ENCODE peak calls at places on chromosomes 6 and 20, in six cellular contexts. One of them, this sample, is unnamed.

GRCh38 chr20:25081065-25081729 is 744 bp downstream of the VSX1 start:
- DNase-seq in GM23338: peak
- DNase-seq in EL: no peak
- DNase-seq in aorta: no peak
- DNase-seq in adipocyte: peak
- DNase-seq in AG04450: no peak
- DNase-seq in this sample: no peak

GRCh38 chr6:110816677-110817076 is 1.4 kb upstream of the CDK19 start:
- DNase-seq in GM23338: peak
- DNase-seq in EL: no peak
- DNase-seq in aorta: no peak
- DNase-seq in adipocyte: no peak
- DNase-seq in AG04450: no peak
- DNase-seq in this sample: peak

GRCh38 chr20:3686867-3687321 is 5.1 kb upstream of the ADAM33 start:
- DNase-seq in GM23338: no peak
- DNase-seq in EL: peak
- DNase-seq in aorta: peak
- DNase-seq in adipocyte: peak
- DNase-seq in AG04450: peak
- DNase-seq in this sample: peak

GRCh38 chr6:167331565-167331964 is 6.7 kb downstream of the TTLL2 start:
- DNase-seq in GM23338: no peak
- DNase-seq in EL: no peak
- DNase-seq in aorta: no peak
- DNase-seq in adipocyte: no peak
- DNase-seq in AG04450: no peak
- DNase-seq in this sample: no peak

GRCh38 chr6:3205913-3206312 is 21.5 kb downstream of the TUBB2B start:
- DNase-seq in GM23338: no peak
- DNase-seq in EL: peak
- DNase-seq in aorta: no peak
- DNase-seq in adipocyte: peak
- DNase-seq in AG04450: peak
- DNase-seq in this sample: no peak

GRCh38 chr20:48722737-48723191 is 105.0 kb downstream of the PREX1 start:
- DNase-seq in GM23338: peak
- DNase-seq in EL: no peak
- DNase-seq in aorta: peak
- DNase-seq in adipocyte: peak
- DNase-seq in AG04450: no peak
- DNase-seq in this sample: peak

GRCh38 chr6:36351152-36351571 is 14.5 kb upstream of the BNIP5 start:
- DNase-seq in GM23338: no peak
- DNase-seq in EL: no peak
- DNase-seq in aorta: peak
- DNase-seq in adipocyte: no peak
- DNase-seq in AG04450: no peak
- DNase-seq in this sample: no peak

GRCh38 chr6:79127660-79128059 is 49.6 kb upstream of the PHIP start:
- DNase-seq in GM23338: peak
- DNase-seq in EL: no peak
- DNase-seq in aorta: no peak
- DNase-seq in adipocyte: no peak
- DNase-seq in AG04450: no peak
- DNase-seq in this sample: no peak

GRCh38 chr20:41956316-41957050 is 338.3 kb upstream of the CHD6 start:
- DNase-seq in GM23338: peak
- DNase-seq in EL: no peak
- DNase-seq in aorta: no peak
- DNase-seq in adipocyte: no peak
- DNase-seq in AG04450: no peak
- DNase-seq in this sample: no peak

GRCh38 chr6:53746442-53747103 is 48.2 kb upstream of the LRRC1 start:
- DNase-seq in GM23338: no peak
- DNase-seq in EL: no peak
- DNase-seq in aorta: no peak
- DNase-seq in adipocyte: no peak
- DNase-seq in AG04450: no peak
- DNase-seq in this sample: no peak

GRCh38 chr6:125773387-125774341 is 17.1 kb upstream of the NCOA7 start:
- DNase-seq in GM23338: no peak
- DNase-seq in EL: peak
- DNase-seq in aorta: no peak
- DNase-seq in adipocyte: no peak
- DNase-seq in AG04450: no peak
- DNase-seq in this sample: no peak

GRCh38 chr6:143744593-143745151 is 66.9 kb downstream of the PHACTR2 start:
- DNase-seq in GM23338: no peak
- DNase-seq in EL: no peak
- DNase-seq in aorta: no peak
- DNase-seq in adipocyte: no peak
- DNase-seq in AG04450: no peak
- DNase-seq in this sample: no peak

GRCh38 chr20:33863440-33864323 is 52.5 kb downstream of the CHMP4B start:
- DNase-seq in GM23338: no peak
- DNase-seq in EL: no peak
- DNase-seq in aorta: no peak
- DNase-seq in adipocyte: peak
- DNase-seq in AG04450: no peak
- DNase-seq in this sample: no peak

GRCh38 chr20:48723308-48724264 is 104.2 kb downstream of the PREX1 start:
- DNase-seq in GM23338: no peak
- DNase-seq in EL: no peak
- DNase-seq in aorta: peak
- DNase-seq in adipocyte: peak
- DNase-seq in AG04450: no peak
- DNase-seq in this sample: no peak

GRCh38 chr20:41693136-41693979 is 75.2 kb upstream of the CHD6 start:
- DNase-seq in GM23338: peak
- DNase-seq in EL: peak
- DNase-seq in aorta: peak
- DNase-seq in adipocyte: peak
- DNase-seq in AG04450: peak
- DNase-seq in this sample: peak

GRCh38 chr6:160030103-160030502 is 61.2 kb downstream of the IGF2R start:
- DNase-seq in GM23338: peak
- DNase-seq in EL: peak
- DNase-seq in aorta: peak
- DNase-seq in adipocyte: peak
- DNase-seq in AG04450: peak
- DNase-seq in this sample: peak

GRCh38 chr6:52990342-52990741 is 4.7 kb downstream of the GSTA4 start:
- DNase-seq in GM23338: no peak
- DNase-seq in EL: peak
- DNase-seq in aorta: no peak
- DNase-seq in adipocyte: peak
- DNase-seq in AG04450: no peak
- DNase-seq in this sample: no peak

This sample was measured in MG63.